ENCODE peak calls at places on chromosomes 4 and X, in ten cellular contexts. L, C, B, J, U, A, Z, O, V and I are unnamed samples.

GRCh38 chr4:88177981-88178632 is 19.7 kb upstream of the ABCG2 start:
- DNase-seq in L (peak), C (no peak), B (no peak), J (no peak), U (no peak), A (no peak), Z (peak), O (peak), V (no peak), I (no peak)

GRCh38 chr4:10671750-10672149 is 12.8 kb downstream of the CLNK start:
- DNase-seq in L (no peak), C (no peak), B (no peak), J (no peak), U (no peak), A (no peak), Z (no peak), O (no peak), V (no peak), I (no peak)

GRCh38 chr4:81807927-81808672 is 336.4 kb upstream of the RASGEF1B start:
- DNase-seq in L (no peak), C (no peak), B (no peak), J (no peak), U (no peak), A (no peak), Z (no peak), O (no peak), V (no peak), I (no peak)

GRCh38 chr4:78551420-78552351 is at the start of gene ANXA3:
- DNase-seq in L (peak), C (peak), B (no peak), J (peak), U (peak), A (peak), Z (no peak), O (peak), V (no peak), I (peak)

GRCh38 chrX:132004728-132005127 is 18.4 kb upstream of the STK26 start:
- DNase-seq in L (no peak), C (peak), B (no peak), J (no peak), U (no peak), A (no peak), Z (no peak), O (no peak), V (no peak), I (no peak)

GRCh38 chr4:3640587-3640962 is 108.4 kb upstream of the LRPAP1 start:
- DNase-seq in L (no peak), C (no peak), B (no peak), J (no peak), U (no peak), A (no peak), Z (peak), O (peak), V (no peak), I (no peak)

GRCh38 chr4:151304755-151305154 is 20.6 kb downstream of the SH3D19 start:
- DNase-seq in L (no peak), C (no peak), B (no peak), J (no peak), U (no peak), A (no peak), Z (peak), O (no peak), V (no peak), I (no peak)

GRCh38 chrX:12115377-12115776 is 22.9 kb upstream of the FRMPD4 start:
- DNase-seq in L (no peak), C (no peak), B (no peak), J (no peak), U (no peak), A (no peak), Z (peak), O (no peak), V (no peak), I (no peak)

GRCh38 chr4:53558061-53558801 is 33.1 kb downstream of the LNX1 start:
- DNase-seq in L (no peak), C (no peak), B (no peak), J (no peak), U (no peak), A (peak), Z (peak), O (no peak), V (no peak), I (peak)

GRCh38 chr4:155941085-155941484 is 12.6 kb downstream of the CTSO start:
- DNase-seq in L (no peak), C (no peak), B (no peak), J (no peak), U (no peak), A (no peak), Z (no peak), O (no peak), V (no peak), I (no peak)

GRCh38 chrX:150226223-150226965 is 136.7 kb upstream of the MAMLD1 start:
- DNase-seq in L (no peak), C (no peak), B (no peak), J (no peak), U (no peak), A (no peak), Z (no peak), O (no peak), V (no peak), I (no peak)

GRCh38 chr4:73257995-73258667 is 467 bp downstream of the ANKRD17 start:
- DNase-seq in L (peak), C (no peak), B (peak), J (no peak), U (no peak), A (no peak), Z (peak), O (no peak), V (peak), I (peak)

GRCh38 chr4:93764647-93765246 is 63.8 kb upstream of the ATOH1 start:
- DNase-seq in L (peak), C (no peak), B (no peak), J (no peak), U (no peak), A (no peak), Z (peak), O (no peak), V (no peak), I (no peak)

GRCh38 chrX:33726281-33727160 is 405.6 kb downstream of the FAM47A start:
- DNase-seq in L (no peak), C (no peak), B (no peak), J (no peak), U (no peak), A (peak), Z (no peak), O (peak), V (no peak), I (peak)

GRCh38 chr4:8024073-8024786 is 84.6 kb upstream of the AFAP1 start:
- DNase-seq in L (no peak), C (no peak), B (no peak), J (no peak), U (no peak), A (peak), Z (no peak), O (no peak), V (no peak), I (no peak)

GRCh38 chr4:28772796-28773195 is 1912.2 kb downstream of the STIM2 start:
- DNase-seq in L (no peak), C (no peak), B (no peak), J (no peak), U (no peak), A (no peak), Z (no peak), O (no peak), V (no peak), I (no peak)

GRCh38 chrX:39043838-39044550 is 242.7 kb downstream of the MID1IP1 start:
- DNase-seq in L (no peak), C (no peak), B (no peak), J (no peak), U (no peak), A (no peak), Z (no peak), O (no peak), V (no peak), I (no peak)

GRCh38 chr4:171087089-171087488 is 726.1 kb upstream of the GALNTL6 start:
- DNase-seq in L (no peak), C (no peak), B (no peak), J (no peak), U (no peak), A (no peak), Z (no peak), O (no peak), V (no peak), I (no peak)

GRCh38 chr4:126264839-126265238 is 950.1 kb downstream of the FAT4 start:
- DNase-seq in L (no peak), C (no peak), B (no peak), J (no peak), U (no peak), A (no peak), Z (peak), O (no peak), V (no peak), I (no peak)

GRCh38 chr4:150072906-150073714 is 5.1 kb upstream of the DCLK2 start:
- DNase-seq in L (peak), C (no peak), B (no peak), J (no peak), U (no peak), A (no peak), Z (peak), O (no peak), V (no peak), I (no peak)

GRCh38 chrX:13868481-13869040 is 51.7 kb upstream of the GPM6B start:
- DNase-seq in L (no peak), C (no peak), B (no peak), J (no peak), U (no peak), A (no peak), Z (peak), O (no peak), V (no peak), I (no peak)

GRCh38 chr4:83490876-83491450 is 6.1 kb upstream of the ABRAXAS1 start:
- DNase-seq in L (peak), C (no peak), B (no peak), J (no peak), U (no peak), A (no peak), Z (peak), O (no peak), V (no peak), I (no peak)

GRCh38 chr4:86472377-86473019 is 112.6 kb upstream of the MAPK10 start:
- DNase-seq in L (no peak), C (no peak), B (no peak), J (no peak), U (no peak), A (no peak), Z (no peak), O (no peak), V (no peak), I (no peak)

GRCh38 chrX:22795680-22796079 is 204.1 kb upstream of the DDX53 start:
- DNase-seq in L (no peak), C (no peak), B (no peak), J (no peak), U (no peak), A (no peak), Z (peak), O (no peak), V (no peak), I (no peak)

GRCh38 chr4:56247646-56248045 is 139.6 kb downstream of the AASDH start:
- DNase-seq in L (no peak), C (no peak), B (no peak), J (no peak), U (no peak), A (no peak), Z (no peak), O (no peak), V (no peak), I (no peak)

GRCh38 chrX:9241427-9241826 is 207.5 kb upstream of the FAM9B start:
- DNase-seq in L (no peak), C (peak), B (no peak), J (no peak), U (no peak), A (no peak), Z (no peak), O (no peak), V (no peak), I (no peak)

GRCh38 chr4:169188204-169188603 is 82.6 kb downstream of the SH3RF1 start:
- DNase-seq in L (no peak), C (no peak), B (no peak), J (no peak), U (no peak), A (no peak), Z (no peak), O (no peak), V (no peak), I (no peak)

GRCh38 chr4:97720869-97721432 is 422.3 kb downstream of the STPG2 start:
- DNase-seq in L (no peak), C (no peak), B (no peak), J (no peak), U (no peak), A (no peak), Z (peak), O (no peak), V (no peak), I (no peak)

GRCh38 chrX:111254896-111255693 is 15.2 kb downstream of the CAPN6 start:
- DNase-seq in L (no peak), C (no peak), B (no peak), J (no peak), U (no peak), A (no peak), Z (peak), O (no peak), V (no peak), I (no peak)

GRCh38 chr4:4677825-4678522 is 136.1 kb upstream of the STX18 start:
- DNase-seq in L (no peak), C (no peak), B (no peak), J (no peak), U (no peak), A (no peak), Z (peak), O (no peak), V (no peak), I (no peak)

GRCh38 chrX:115892787-115893671 is 277.5 kb upstream of the AGTR2 start:
- DNase-seq in L (no peak), C (peak), B (peak), J (no peak), U (peak), A (no peak), Z (peak), O (no peak), V (peak), I (peak)

GRCh38 chr4:154559931-154560801 is 2.6 kb upstream of the FGB start:
- DNase-seq in L (no peak), C (no peak), B (no peak), J (no peak), U (no peak), A (no peak), Z (no peak), O (no peak), V (no peak), I (no peak)